ENCODE peak calls at places on chromosomes 3 and 15, in five cellular contexts. W is fibroblast of pulmonary artery, I is Peyer's patch, F is lower lobe of right lung, G is SJSA1. J is an unnamed sample.

GRCh38 chr15:55824857-55825613 is 82.1 kb upstream of the PRTG start:
- DNase-seq in F (no peak), W (no peak), I (no peak), G (no peak), J (no peak)

GRCh38 chr3:8546609-8547008 is 45.0 kb downstream of the LMCD1 start:
- DNase-seq in G (no peak), F (no peak), W (no peak), I (no peak), J (no peak)

GRCh38 chr3:129078510-129078909 is 17.9 kb downstream of the GP9 start:
- DNase-seq in F (no peak), G (no peak), W (no peak), I (no peak), J (no peak)

GRCh38 chr3:117719316-117719926 is 1009.8 kb downstream of the TUSC7 start:
- DNase-seq in I (no peak), W (peak; percentile 49), F (no peak), G (no peak), J (peak; percentile 27)

GRCh38 chr3:65939841-65940246 is 98.9 kb downstream of the MAGI1 start:
- DNase-seq in W (no peak), G (no peak), F (no peak), I (no peak), J (no peak)

GRCh38 chr3:46858996-46859710 is 4.1 kb downstream of the MYL3 start:
- DNase-seq in G (no peak), W (no peak), I (peak; percentile 26), F (peak; percentile 21), J (no peak)

GRCh38 chr3:128489860-128490649 is 2.9 kb downstream of the GATA2 start:
- DNase-seq in I (peak; percentile 53), G (peak; percentile 69), W (peak; percentile 55), F (peak; percentile 49), J (peak; percentile 54)

GRCh38 chr3:104396974-104397669 is 969.6 kb upstream of the ALCAM start:
- DNase-seq in G (no peak), F (no peak), I (no peak), W (peak; percentile 21), J (no peak)

GRCh38 chr3:29440321-29441019 is 159.6 kb downstream of the RBMS3 start:
- DNase-seq in W (no peak), G (no peak), I (no peak), F (no peak), J (peak; percentile 54)

GRCh38 chr3:10274601-10275000 is 18.1 kb downstream of the GHRL start:
- DNase-seq in F (no peak), I (no peak), W (no peak), G (no peak), J (no peak)

GRCh38 chr15:29093696-29094343 is 175.8 kb downstream of the NSMCE3 start:
- DNase-seq in G (no peak), I (no peak), F (no peak), W (no peak), J (no peak)

GRCh38 chr3:79835701-79836100 is 67.9 kb upstream of the ROBO1 start:
- DNase-seq in F (no peak), W (no peak), G (no peak), I (no peak), J (no peak)

GRCh38 chr3:171620825-171621434 is 160.7 kb upstream of the TNIK start:
- DNase-seq in F (no peak), G (no peak), I (no peak), W (peak; percentile 41), J (peak; percentile 73)

GRCh38 chr15:42079401-42079908 is 14.9 kb downstream of the PLA2G4D start:
- DNase-seq in W (no peak), I (no peak), G (no peak), F (no peak), J (no peak)

GRCh38 chr3:120649735-120650705 is 32.0 kb downstream of the HGD start:
- DNase-seq in F (no peak), G (no peak), I (no peak), W (no peak), J (peak; percentile 32)

GRCh38 chr3:9781978-9782575 is 10.2 kb downstream of the TADA3 start:
- DNase-seq in W (no peak), G (no peak), F (no peak), I (no peak), J (no peak)

GRCh38 chr3:6099458-6100137 is 761.3 kb upstream of the GRM7 start:
- DNase-seq in W (no peak), F (no peak), G (no peak), I (no peak), J (no peak)

GRCh38 chr3:130528120-130528519 is 11.1 kb downstream of the COL6A6 start:
- DNase-seq in W (no peak), I (no peak), G (no peak), F (no peak), J (no peak)

GRCh38 chr3:115019900-115020299 is 127.2 kb downstream of the ZBTB20 start:
- DNase-seq in G (no peak), F (no peak), W (no peak), I (no peak), J (peak; percentile 4)

GRCh38 chr3:96959902-96960596 is 145.7 kb downstream of the EPHA6 start:
- DNase-seq in F (no peak), I (no peak), W (no peak), G (no peak), J (peak; percentile 62)

GRCh38 chr3:168071971-168072645 is 23.6 kb downstream of the GOLIM4 start:
- DNase-seq in I (no peak), W (no peak), G (no peak), F (no peak), J (no peak)

GRCh38 chr3:111747490-111747889 is 111.6 kb upstream of the PHLDB2 start:
- DNase-seq in W (peak; percentile 73), F (no peak), G (peak; percentile 50), I (no peak), J (peak; percentile 48)

GRCh38 chr3:152445227-152445626 is 176.5 kb downstream of the MBNL1 start:
- DNase-seq in W (no peak), F (no peak), I (no peak), G (no peak), J (no peak)

GRCh38 chr3:53311882-53312281 is 35.5 kb downstream of the DCP1A start:
- DNase-seq in F (no peak), G (no peak), W (no peak), I (no peak), J (no peak)

GRCh38 chr3:182914341-182914740 is 66.0 kb downstream of the DCUN1D1 start:
- DNase-seq in W (no peak), I (no peak), G (no peak), F (no peak), J (peak; percentile 72)

GRCh38 chr3:17466028-17466427 is 276.4 kb downstream of the TBC1D5 start:
- DNase-seq in F (no peak), I (no peak), G (no peak), W (peak; percentile 6), J (peak; percentile 14)

GRCh38 chr3:4426782-4427344 is 40.2 kb downstream of the SUMF1 start:
- DNase-seq in I (no peak), W (peak; percentile 92), G (peak; percentile 14), F (no peak), J (peak; percentile 89)

GRCh38 chr3:13077431-13078157 is 4.4 kb upstream of the IQSEC1 start:
- DNase-seq in I (no peak), G (no peak), F (no peak), W (no peak), J (no peak)

GRCh38 chr3:188881954-188882641 is 289.7 kb upstream of the TPRG1 start:
- DNase-seq in G (peak; percentile 81), I (no peak), W (peak; percentile 85), F (no peak), J (peak; percentile 91)

GRCh38 chr3:173395073-173395411 is 2.5 kb upstream of the NLGN1 start:
- DNase-seq in I (no peak), F (no peak), G (no peak), W (no peak), J (no peak)

GRCh38 chr15:98799991-98800390 is 151.7 kb downstream of the IGF1R start:
- DNase-seq in W (peak; percentile 11), G (no peak), F (no peak), I (no peak), J (no peak)
- H3K4me3 ChIP-seq in W (peak overlapping the region; percentile 8), G (no peak overlapping the region), F (no peak overlapping the region), I (no peak overlapping the region), J (peak overlapping the region; percentile 38)

GRCh38 chr3:71532639-71533395 is 50.7 kb downstream of the FOXP1 start:
- DNase-seq in W (peak; percentile 28), I (no peak), F (no peak), G (peak; percentile 37), J (peak; percentile 61)
- H3K4me3 ChIP-seq in W (no peak overlapping the region), I (no peak overlapping the region), F (no peak overlapping the region), G (no peak overlapping the region), J (no peak overlapping the region)

GRCh38 chr15:77048135-77048866 is 22.6 kb downstream of the TSPAN3 start:
- DNase-seq in G (no peak), F (no peak), W (no peak), I (no peak), J (no peak)
- H3K4me3 ChIP-seq in G (no peak overlapping the region), F (no peak overlapping the region), W (no peak overlapping the region), I (no peak overlapping the region), J (no peak overlapping the region)

GRCh38 chr15:57656434-57656833 is 50.1 kb upstream of the POLR2M start:
- DNase-seq in I (no peak), G (no peak), W (no peak), F (no peak), J (no peak)
- H3K4me3 ChIP-seq in I (no peak overlapping the region), G (no peak overlapping the region), W (no peak overlapping the region), F (no peak overlapping the region), J (no peak overlapping the region)

J was measured in fibroblast of villous mesenchyme.